ENCODE peak calls at places on chromosomes 2 and 18, in five cellular contexts. G, D, P, L and C are unnamed samples.

GRCh38 chr18:8229040-8229439 is 380.2 kb upstream of the RAB12 start:
- DNase-seq in L (no peak), G (no peak), D (no peak), P (no peak), C (no peak)

GRCh38 chr2:156155319-156155718 is 177.2 kb downstream of the NR4A2 start:
- DNase-seq in G (no peak), D (no peak), P (no peak), L (no peak), C (no peak)

GRCh38 chr2:173978447-173978846 is 13.3 kb upstream of the SP3 start:
- DNase-seq in G (no peak), D (no peak), L (no peak), P (no peak), C (no peak)

GRCh38 chr2:46294185-46294836 is 2.9 kb upstream of the EPAS1 start:
- DNase-seq in L (no peak), D (no peak), G (peak; percentile 38), P (peak; percentile 48), C (no peak)

GRCh38 chr2:26395394-26395793 is 6.3 kb upstream of the DRC1 start:
- DNase-seq in G (no peak), L (no peak), P (no peak), D (no peak), C (no peak)

GRCh38 chr2:149733936-149734685 is 146.5 kb upstream of the MMADHC start:
- DNase-seq in P (peak; percentile 56), D (peak; percentile 84), G (no peak), L (no peak), C (no peak)

GRCh38 chr18:24530630-24531111 is 70.2 kb downstream of the HRH4 start:
- DNase-seq in G (no peak), P (no peak), L (no peak), D (peak; percentile 77), C (no peak)

GRCh38 chr2:88521445-88522070 is 69.1 kb upstream of the FOXI3 start:
- DNase-seq in D (no peak), L (no peak), G (no peak), P (no peak), C (no peak)

GRCh38 chr2:167212054-167212648 is 323.9 kb downstream of the XIRP2 start:
- DNase-seq in D (peak; percentile 34), G (no peak), L (no peak), P (peak; percentile 66), C (no peak)

GRCh38 chr2:100494712-100495111 is 24.4 kb downstream of the NMS start:
- DNase-seq in D (no peak), L (no peak), G (no peak), P (no peak), C (no peak)

GRCh38 chr2:208183526-208183925 is 6.3 kb downstream of the C2orf80 start:
- DNase-seq in D (no peak), G (no peak), L (no peak), P (no peak), C (no peak)

GRCh38 chr2:142220239-142220638 is 89.4 kb upstream of the LRP1B start:
- DNase-seq in G (no peak), P (no peak), L (no peak), D (no peak), C (no peak)

GRCh38 chr18:46939337-46939963 is 22.0 kb downstream of the KATNAL2 start:
- DNase-seq in P (no peak), D (peak; percentile 63), G (no peak), L (no peak), C (no peak)

GRCh38 chr2:10331033-10331701 is 28.5 kb downstream of the HPCAL1 start:
- DNase-seq in L (peak; percentile 69), G (no peak), D (peak; percentile 55), P (no peak), C (no peak)

GRCh38 chr2:199439094-199439493 is 18.6 kb downstream of the SATB2 start:
- DNase-seq in L (no peak), G (no peak), P (no peak), D (no peak), C (no peak)

GRCh38 chr2:86562891-86563649 is at the start of gene CHMP3:
- DNase-seq in P (peak; percentile 96), G (peak; percentile 97), D (peak; percentile 88), L (peak; percentile 98), C (peak; percentile 94)

GRCh38 chr2:34899079-34899478 is 1300.0 kb upstream of the FAM98A start:
- DNase-seq in G (no peak), D (no peak), L (no peak), P (no peak), C (no peak)

GRCh38 chr2:39640681-39641080 is 25.0 kb upstream of the TMEM178A start:
- DNase-seq in D (no peak), P (no peak), L (no peak), G (no peak), C (no peak)

GRCh38 chr2:236579746-236580315 is 10.2 kb downstream of the ACKR3 start:
- DNase-seq in D (no peak), G (no peak), P (no peak), L (no peak), C (no peak)

GRCh38 chr2:180571559-180571958 is 408.8 kb upstream of the UBE2E3 start:
- DNase-seq in P (no peak), L (no peak), D (peak; percentile 75), G (no peak), C (no peak)

GRCh38 chr2:130985831-130986649 is 107.2 kb downstream of the FAM168B start:
- DNase-seq in L (no peak), P (no peak), D (no peak), G (no peak), C (no peak)

GRCh38 chr2:201621293-201621999 is 21.9 kb downstream of the TMEM237 start:
- DNase-seq in P (no peak), L (no peak), D (no peak), G (no peak), C (no peak)

GRCh38 chr2:151437630-151438029 is 27.9 kb downstream of the RIF1 start:
- DNase-seq in D (no peak), P (peak; percentile 20), L (no peak), G (no peak), C (no peak)

GRCh38 chr2:178874529-178875240 is 67.5 kb upstream of the TTN start:
- DNase-seq in D (no peak), L (no peak), P (no peak), G (peak; percentile 37), C (no peak)

GRCh38 chr2:181639686-181640085 is 17.2 kb downstream of the CERKL start:
- DNase-seq in D (no peak), P (no peak), G (no peak), L (no peak), C (no peak)

GRCh38 chr2:172931923-172932520 is 143.6 kb upstream of the MAP3K20 start:
- DNase-seq in P (peak; percentile 82), D (peak; percentile 37), G (peak; percentile 81), L (peak; percentile 81), C (no peak)

GRCh38 chr2:158797963-158798700 is 3.0 kb downstream of the DAPL1 start:
- DNase-seq in D (peak; percentile 23), G (no peak), L (no peak), P (no peak), C (no peak)

GRCh38 chr2:74894261-74895030 is 60.5 kb downstream of the HK2 start:
- DNase-seq in G (no peak), D (peak; percentile 60), P (no peak), L (no peak), C (no peak)

GRCh38 chr2:85585781-85586105 is 1.5 kb downstream of the VAMP5 start:
- DNase-seq in P (no peak), L (no peak), D (peak; percentile 86), G (no peak), C (no peak)

GRCh38 chr18:39453882-39454281 is 1888.3 kb upstream of the CELF4 start:
- DNase-seq in L (no peak), D (peak; percentile 61), P (no peak), G (no peak), C (no peak)

GRCh38 chr2:65287364-65287763 is 59.7 kb downstream of the ACTR2 start:
- DNase-seq in G (no peak), P (no peak), D (no peak), L (no peak), C (no peak)

DNA sequence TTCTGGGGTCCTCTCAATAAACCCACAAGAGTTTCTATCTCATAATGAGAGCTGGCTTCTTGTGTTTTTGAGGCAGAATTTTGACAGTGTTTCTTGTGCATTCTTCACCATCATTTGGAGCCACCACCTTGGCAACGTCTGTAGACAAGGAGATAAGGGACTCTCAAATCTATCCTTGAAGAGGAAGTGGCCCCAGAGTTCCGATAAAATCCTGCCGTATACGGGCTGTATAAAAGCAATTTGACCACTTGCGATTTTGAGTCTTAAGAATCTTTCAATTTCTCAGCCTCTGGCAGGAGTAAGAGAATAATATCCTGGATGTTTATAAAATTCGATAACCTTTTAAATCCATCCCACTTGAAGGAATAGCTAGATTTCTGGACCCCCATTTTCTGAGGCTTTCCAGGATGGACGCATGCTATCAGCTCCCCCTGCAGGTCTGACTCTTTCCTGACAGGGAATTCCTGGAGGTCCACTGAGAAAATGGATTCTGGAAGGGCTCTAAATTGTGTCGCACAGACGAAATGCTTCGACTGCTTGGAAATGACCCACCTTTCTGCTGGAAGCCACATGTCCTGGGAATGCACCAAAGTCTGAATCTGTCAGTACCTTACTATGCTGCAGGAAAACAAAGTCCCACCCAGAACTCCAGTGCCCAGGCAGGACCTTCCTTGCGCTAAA is 54.1 kb downstream of the E2F6 start:
- DNase-seq in D (no peak), P (peak; percentile 68), G (peak; percentile 72), L (peak; percentile 58), C (no peak)
- H3K4me3 ChIP-seq in D (no peak overlapping the region), P (no peak overlapping the region), G (peak overlapping the region; percentile 22), L (peak overlapping the region; percentile 62), C (peak overlapping the region; percentile 9)

GRCh38 chr2:216014006-216014405 is 655 bp upstream of the MREG start:
- DNase-seq in G (no peak), P (no peak), D (no peak), L (no peak), C (no peak)
- H3K27ac ChIP-seq in G (no peak overlapping the region), P (no peak overlapping the region), D (no peak overlapping the region), L (no peak overlapping the region), C (peak overlapping the region; percentile 86)

GRCh38 chr2:232697807-232698110 is 628 bp downstream of the GIGYF2 start:
- DNase-seq in D (no peak), P (no peak), L (no peak), G (no peak), C (no peak)
- H3K4me3 ChIP-seq in D (peak overlapping the region; percentile 87), P (peak overlapping the region; percentile 82), L (peak overlapping the region; percentile 74), G (peak overlapping the region; percentile 91), C (peak overlapping the region; percentile 95)

GRCh38 chr2:239146011-239146641 is 254.7 kb downstream of the HDAC4 start:
- DNase-seq in L (peak; percentile 24), D (no peak), P (no peak), G (no peak), C (no peak)
- H3K27ac ChIP-seq in L (no peak overlapping the region), D (no peak overlapping the region), P (no peak overlapping the region), G (no peak overlapping the region), C (no peak overlapping the region)

GRCh38 chr2:176637497-176638166 is 368.4 kb downstream of the MTX2 start:
- DNase-seq in G (peak; percentile 74), P (no peak), D (peak; percentile 65), L (peak; percentile 69), C (peak; percentile 66)
- H3K4me3 ChIP-seq in G (peak overlapping the region; percentile 59), P (peak overlapping the region; percentile 41), D (peak overlapping the region; percentile 63), L (peak overlapping the region; percentile 81), C (peak overlapping the region; percentile 66)

GRCh38 chr2:68291317-68291716 is 28.4 kb downstream of the CNRIP1 start:
- DNase-seq in D (no peak), G (no peak), P (no peak), L (no peak), C (no peak)
- H3K27ac ChIP-seq in D (no peak overlapping the region), G (no peak overlapping the region), P (peak overlapping the region; percentile 76), L (no peak overlapping the region), C (no peak overlapping the region)